ENCODE peak calls at places on chromosomes 3 and 15, in six cellular contexts. H is neural progenitor cell, Z is mesothelial cell of epicardium, Q is cardiac fibroblast, T is AG09309, L is cardiac muscle cell. E is an unnamed sample.

GRCh38 chr3:135310317-135310716 is 515.3 kb downstream of the EPHB1 start:
- DNase-seq in H (no peak), Z (no peak), Q (no peak), L (no peak), T (no peak), E (no peak)

GRCh38 chr3:37492977-37493471 is 318.6 kb upstream of the LRRFIP2 start:
- DNase-seq in T (no peak), Q (peak; percentile 72), L (peak; percentile 74), H (no peak), Z (no peak), E (no peak)

GRCh38 chr3:187281191-187281714 is 10.3 kb downstream of the MASP1 start:
- DNase-seq in L (peak; percentile 71), Q (peak; percentile 75), H (no peak), Z (no peak), T (peak; percentile 95), E (no peak)

GRCh38 chr3:184289426-184289938 is 9.6 kb upstream of the PSMD2 start:
- DNase-seq in T (no peak), H (peak; percentile 77), L (peak; percentile 65), Q (peak; percentile 64), Z (no peak), E (peak; percentile 28)

GRCh38 chr15:39239562-39239961 is 341.3 kb upstream of the THBS1 start:
- DNase-seq in L (no peak), H (no peak), Q (peak; percentile 3), T (peak; percentile 67), Z (no peak), E (no peak)

GRCh38 chr15:67228286-67228685 is 26.2 kb downstream of the AAGAB start:
- DNase-seq in T (no peak), Q (no peak), Z (no peak), H (no peak), L (no peak), E (no peak)

GRCh38 chr15:61639491-61639890 is 410.4 kb upstream of the RORA start:
- DNase-seq in L (no peak), T (no peak), Q (no peak), H (no peak), Z (no peak), E (no peak)

GRCh38 chr3:36969540-36970432 is 23.1 kb downstream of the EPM2AIP1 start:
- DNase-seq in T (peak; percentile 16), Q (peak; percentile 51), L (peak; percentile 46), H (peak; percentile 92), Z (no peak), E (no peak)

GRCh38 chr3:66441124-66441523 is 59.7 kb downstream of the LRIG1 start:
- DNase-seq in H (no peak), Z (no peak), Q (peak; percentile 28), L (peak; percentile 34), T (no peak), E (no peak)

GRCh38 chr3:10753964-10754363 is 62.1 kb upstream of the SLC6A11 start:
- DNase-seq in L (peak; percentile 54), Z (peak; percentile 69), H (peak; percentile 85), T (no peak), Q (peak; percentile 46), E (no peak)

GRCh38 chr3:71087109-71088018 is 496.2 kb downstream of the FOXP1 start:
- DNase-seq in Z (no peak), L (peak; percentile 49), T (no peak), Q (peak; percentile 39), H (no peak), E (no peak)

GRCh38 chr3:38455639-38456430 is 2.1 kb downstream of the ACVR2B start:
- DNase-seq in H (peak; percentile 8), L (peak; percentile 42), Q (peak; percentile 44), Z (no peak), T (no peak), E (no peak)

GRCh38 chr15:69388259-69388658 is 25.9 kb upstream of the KIF23 start:
- DNase-seq in H (no peak), Z (no peak), Q (peak; percentile 21), L (no peak), T (no peak), E (no peak)

GRCh38 chr3:134976948-134977347 is 181.9 kb downstream of the EPHB1 start:
- DNase-seq in Z (no peak), L (no peak), T (no peak), H (no peak), Q (no peak), E (no peak)

GRCh38 chr3:156728267-156728985 is 54.0 kb downstream of the TIPARP start:
- DNase-seq in T (no peak), Q (no peak), L (no peak), Z (no peak), H (no peak), E (no peak)

GRCh38 chr3:72625616-72626337 is 222.5 kb downstream of the SHQ1 start:
- DNase-seq in H (no peak), Q (peak; percentile 66), L (peak; percentile 79), T (peak; percentile 37), Z (no peak), E (no peak)

GRCh38 chr3:125220183-125220582 is 7.6 kb upstream of the SLC12A8 start:
- DNase-seq in Q (no peak), T (no peak), H (no peak), L (no peak), Z (no peak), E (no peak)

GRCh38 chr3:11498646-11499045 is 145.1 kb downstream of the VGLL4 start:
- DNase-seq in Q (peak; percentile 87), Z (no peak), L (peak; percentile 90), T (no peak), H (no peak), E (no peak)

GRCh38 chr3:143240921-143241320 is 121.3 kb downstream of the CHST2 start:
- DNase-seq in L (no peak), Q (no peak), T (no peak), Z (no peak), H (no peak), E (no peak)

GRCh38 chr3:11907667-11908660 is 61.3 kb upstream of the TAMM41 start:
- DNase-seq in Z (no peak), L (no peak), Q (no peak), T (no peak), H (no peak), E (no peak)

GRCh38 chr15:66369773-66370651 is 13.5 kb upstream of the TIPIN start:
- DNase-seq in Q (peak; percentile 41), L (peak; percentile 49), T (no peak), Z (no peak), H (no peak), E (no peak)

GRCh38 chr3:48268381-48268935 is 27.6 kb downstream of the ZNF589 start:
- DNase-seq in L (no peak), H (no peak), T (no peak), Z (no peak), Q (no peak), E (no peak)

GRCh38 chr3:164608554-164609276 is 469.6 kb downstream of the SI start:
- DNase-seq in L (no peak), H (no peak), T (no peak), Z (no peak), Q (peak; percentile 0), E (no peak)

GRCh38 chr15:76945494-76945893 is 13.9 kb downstream of the RCN2 start:
- DNase-seq in Q (no peak), T (no peak), Z (no peak), H (no peak), L (no peak), E (no peak)

GRCh38 chr3:172107403-172107802 is 68.0 kb downstream of the FNDC3B start:
- DNase-seq in H (no peak), Q (no peak), T (no peak), Z (no peak), L (no peak), E (peak; percentile 56)

GRCh38 chr3:184373422-184373821 is 4.6 kb downstream of the THPO start:
- DNase-seq in T (no peak), Q (peak; percentile 38), L (no peak), H (no peak), Z (no peak), E (no peak)

GRCh38 chr15:101394056-101394630 is 95.4 kb downstream of the PCSK6 start:
- DNase-seq in H (no peak), Q (no peak), Z (no peak), T (no peak), L (no peak), E (no peak)

GRCh38 chr3:184568918-184569829 is 7.6 kb downstream of the EPHB3 start:
- DNase-seq in T (peak; percentile 94), H (peak; percentile 72), Z (peak; percentile 82), L (peak; percentile 98), Q (peak; percentile 97), E (no peak)

GRCh38 chr3:40487172-40487571 is 10.2 kb downstream of the ZNF619 start:
- DNase-seq in H (no peak), T (no peak), L (no peak), Z (no peak), Q (no peak), E (no peak)
- TF ChIP-seq CTCF in H (no peak), T (no peak), L (no peak), Z (no peak), Q (no peak), E (no peak)

GRCh38 chr3:178028933-178029332 is 507.3 kb upstream of the KCNMB2 start:
- DNase-seq in Z (no peak), Q (no peak), T (no peak), H (no peak), L (no peak), E (no peak)
- TF ChIP-seq CTCF in Z (no peak), Q (no peak), T (no peak), H (no peak), L (no peak), E (no peak)

DNA sequence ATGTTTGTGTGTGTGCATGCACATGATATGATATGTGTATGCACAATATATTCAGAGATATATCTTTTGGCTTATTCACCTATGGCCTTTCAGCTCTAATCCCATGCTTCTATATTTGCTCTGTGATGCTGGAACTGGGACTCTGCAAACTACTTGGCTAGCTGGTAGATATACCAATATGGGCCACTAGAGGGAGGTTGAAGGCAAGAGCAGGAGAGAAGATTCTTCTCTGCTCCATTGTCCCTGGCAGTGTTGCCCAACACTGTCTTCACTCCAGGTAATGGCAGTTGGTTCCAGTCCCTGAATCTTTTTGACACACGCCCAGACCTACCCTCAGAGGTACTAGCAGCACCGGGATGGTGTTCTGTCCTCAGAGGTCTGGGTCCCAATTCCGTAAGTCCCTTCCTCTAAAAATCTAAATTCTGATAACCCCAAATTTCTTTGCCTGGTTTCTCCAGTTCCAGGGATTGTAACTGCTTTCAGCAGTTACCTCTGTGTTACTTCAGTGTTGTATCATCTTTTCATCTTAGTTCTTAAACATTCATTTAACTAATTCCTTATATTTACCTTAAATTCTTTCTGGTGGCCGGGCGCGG is 44.7 kb downstream of the GTPBP8 start:
- DNase-seq in Z (no peak), L (peak; percentile 74), Q (peak; percentile 73), H (peak; percentile 77), T (no peak), E (no peak)
- TF ChIP-seq CTCF in Z (peak; percentile 88), L (peak; percentile 88), Q (peak; percentile 90), H (peak; percentile 86), T (peak; percentile 90), E (peak; percentile 88)

GRCh38 chr3:69164296-69164695 is 41.9 kb upstream of the LMOD3 start:
- DNase-seq in Z (no peak), T (no peak), Q (no peak), L (no peak), H (no peak), E (no peak)

GRCh38 chr3:69161587-69162196 is 39.3 kb upstream of the LMOD3 start:
- DNase-seq in L (peak; percentile 71), T (peak; percentile 16), H (peak; percentile 54), Z (no peak), Q (peak; percentile 74), E (no peak)

GRCh38 chr3:69162205-69162980 is 40.0 kb upstream of the LMOD3 start:
- DNase-seq in Z (no peak), T (no peak), L (no peak), Q (no peak), H (no peak), E (no peak)

GRCh38 chr3:69165744-69166143 is 43.3 kb upstream of the LMOD3 start:
- DNase-seq in L (no peak), Q (no peak), H (no peak), T (no peak), Z (no peak), E (no peak)

GRCh38 chr3:69166446-69166845 is 44.1 kb upstream of the LMOD3 start:
- DNase-seq in Q (no peak), L (no peak), Z (no peak), T (no peak), H (no peak), E (no peak)
- TF ChIP-seq CTCF in Q (no peak), L (no peak), Z (no peak), T (no peak), H (no peak), E (no peak)

E was measured in natural killer cell.